ENCODE peak calls at places on chromosomes 13 and 19, in nine cellular contexts. One of them, this sample, is unnamed.
A peak's percentile ranks its signal among the peaks of the same experiment; 100 is the strongest.

GRCh38 chr19:58088521-58089052 is 9.4 kb downstream of the ZSCAN18 start:
- DNase-seq in cardiac muscle cell: no peak
- DNase-seq in effector memory CD4-positive, alpha-beta T cell: no peak
- DNase-seq in IMR-90: no peak
- DNase-seq in body of pancreas: no peak
- DNase-seq in neural progenitor cell: no peak
- DNase-seq in mesendoderm: no peak
- DNase-seq in A549: no peak
- DNase-seq in esophagus squamous epithelium: no peak
- DNase-seq in this sample: no peak

GRCh38 chr13:106446011-106446410 is 89.5 kb downstream of the EFNB2 start:
- DNase-seq in mesendoderm: no peak
- DNase-seq in neural progenitor cell: peak; percentile 30
- DNase-seq in effector memory CD4-positive, alpha-beta T cell: no peak
- DNase-seq in esophagus squamous epithelium: no peak
- DNase-seq in cardiac muscle cell: no peak
- DNase-seq in body of pancreas: no peak
- DNase-seq in A549: no peak
- DNase-seq in IMR-90: peak; percentile 65
- DNase-seq in this sample: no peak

GRCh38 chr13:106133025-106133424 is 402.4 kb downstream of the EFNB2 start:
- DNase-seq in A549: no peak
- DNase-seq in mesendoderm: no peak
- DNase-seq in cardiac muscle cell: no peak
- DNase-seq in neural progenitor cell: no peak
- DNase-seq in IMR-90: peak; percentile 81
- DNase-seq in esophagus squamous epithelium: no peak
- DNase-seq in effector memory CD4-positive, alpha-beta T cell: no peak
- DNase-seq in body of pancreas: no peak
- DNase-seq in this sample: no peak

GRCh38 chr19:45539460-45539859 is 32.2 kb downstream of the VASP start:
- DNase-seq in mesendoderm: no peak
- DNase-seq in cardiac muscle cell: no peak
- DNase-seq in A549: no peak
- DNase-seq in esophagus squamous epithelium: no peak
- DNase-seq in IMR-90: no peak
- DNase-seq in effector memory CD4-positive, alpha-beta T cell: no peak
- DNase-seq in neural progenitor cell: no peak
- DNase-seq in body of pancreas: no peak
- DNase-seq in this sample: no peak

GRCh38 chr13:93248627-93249047 is 22.0 kb downstream of the GPC6 start:
- DNase-seq in A549: no peak
- DNase-seq in neural progenitor cell: peak; percentile 73
- DNase-seq in mesendoderm: peak; percentile 90
- DNase-seq in IMR-90: peak; percentile 35
- DNase-seq in effector memory CD4-positive, alpha-beta T cell: no peak
- DNase-seq in body of pancreas: peak; percentile 85
- DNase-seq in esophagus squamous epithelium: no peak
- DNase-seq in cardiac muscle cell: peak; percentile 71
- DNase-seq in this sample: no peak

GRCh38 chr13:46647514-46648065 is 94.6 kb downstream of the LRCH1 start:
- DNase-seq in A549: no peak
- DNase-seq in neural progenitor cell: no peak
- DNase-seq in IMR-90: no peak
- DNase-seq in body of pancreas: no peak
- DNase-seq in cardiac muscle cell: no peak
- DNase-seq in esophagus squamous epithelium: no peak
- DNase-seq in mesendoderm: no peak
- DNase-seq in effector memory CD4-positive, alpha-beta T cell: no peak
- DNase-seq in this sample: no peak

GRCh38 chr13:113209880-113210421 is 538 bp downstream of the CUL4A start:
- DNase-seq in IMR-90: peak; percentile 55
- DNase-seq in A549: no peak
- DNase-seq in cardiac muscle cell: peak; percentile 60
- DNase-seq in body of pancreas: peak; percentile 72
- DNase-seq in effector memory CD4-positive, alpha-beta T cell: peak; percentile 78
- DNase-seq in neural progenitor cell: peak; percentile 62
- DNase-seq in mesendoderm: peak; percentile 83
- DNase-seq in esophagus squamous epithelium: no peak
- DNase-seq in this sample: peak; percentile 36

GRCh38 chr19:44808463-44809371 is at the start of gene BCAM:
- DNase-seq in A549: peak; percentile 93
- DNase-seq in effector memory CD4-positive, alpha-beta T cell: no peak
- DNase-seq in IMR-90: peak; percentile 54
- DNase-seq in neural progenitor cell: peak; percentile 91
- DNase-seq in esophagus squamous epithelium: no peak
- DNase-seq in cardiac muscle cell: peak; percentile 93
- DNase-seq in body of pancreas: peak; percentile 92
- DNase-seq in mesendoderm: peak; percentile 56
- DNase-seq in this sample: peak; percentile 8

GRCh38 chr13:61144301-61144700 is 271.3 kb downstream of the PCDH20 start:
- DNase-seq in esophagus squamous epithelium: no peak
- DNase-seq in mesendoderm: no peak
- DNase-seq in neural progenitor cell: no peak
- DNase-seq in effector memory CD4-positive, alpha-beta T cell: no peak
- DNase-seq in cardiac muscle cell: no peak
- DNase-seq in A549: no peak
- DNase-seq in IMR-90: no peak
- DNase-seq in body of pancreas: no peak
- DNase-seq in this sample: no peak

GRCh38 chr13:36815069-36815468 is 4.0 kb upstream of the RFXAP start:
- DNase-seq in body of pancreas: no peak
- DNase-seq in effector memory CD4-positive, alpha-beta T cell: no peak
- DNase-seq in mesendoderm: peak; percentile 46
- DNase-seq in cardiac muscle cell: no peak
- DNase-seq in A549: no peak
- DNase-seq in neural progenitor cell: no peak
- DNase-seq in IMR-90: no peak
- DNase-seq in esophagus squamous epithelium: no peak
- DNase-seq in this sample: no peak

GRCh38 chr13:99012539-99012938 is 34.7 kb upstream of the DOCK9 start:
- DNase-seq in cardiac muscle cell: no peak
- DNase-seq in IMR-90: no peak
- DNase-seq in mesendoderm: no peak
- DNase-seq in A549: no peak
- DNase-seq in esophagus squamous epithelium: no peak
- DNase-seq in neural progenitor cell: no peak
- DNase-seq in body of pancreas: no peak
- DNase-seq in effector memory CD4-positive, alpha-beta T cell: no peak
- DNase-seq in this sample: no peak

GRCh38 chr19:41937976-41938375 is 9.7 kb upstream of the ERFL start:
- DNase-seq in body of pancreas: no peak
- DNase-seq in cardiac muscle cell: no peak
- DNase-seq in esophagus squamous epithelium: no peak
- DNase-seq in effector memory CD4-positive, alpha-beta T cell: no peak
- DNase-seq in IMR-90: no peak
- DNase-seq in neural progenitor cell: no peak
- DNase-seq in mesendoderm: no peak
- DNase-seq in A549: no peak
- DNase-seq in this sample: no peak

GRCh38 chr19:44356383-44357111 is at the start of gene ZNF112:
- DNase-seq in IMR-90: peak; percentile 91
- DNase-seq in neural progenitor cell: peak; percentile 94
- DNase-seq in A549: peak; percentile 62
- DNase-seq in body of pancreas: peak; percentile 94
- DNase-seq in mesendoderm: peak; percentile 97
- DNase-seq in esophagus squamous epithelium: no peak
- DNase-seq in cardiac muscle cell: peak; percentile 93
- DNase-seq in effector memory CD4-positive, alpha-beta T cell: no peak
- DNase-seq in this sample: peak; percentile 89

GRCh38 chr13:44818428-44818827 is 170.8 kb downstream of the NUFIP1 start:
- DNase-seq in IMR-90: peak; percentile 43
- DNase-seq in mesendoderm: peak; percentile 93
- DNase-seq in A549: no peak
- DNase-seq in cardiac muscle cell: peak; percentile 20
- DNase-seq in esophagus squamous epithelium: no peak
- DNase-seq in neural progenitor cell: peak; percentile 81
- DNase-seq in body of pancreas: peak; percentile 23
- DNase-seq in effector memory CD4-positive, alpha-beta T cell: no peak
- DNase-seq in this sample: no peak

GRCh38 chr13:109818136-109818535 is 31.8 kb upstream of the IRS2 start:
- DNase-seq in A549: no peak
- DNase-seq in effector memory CD4-positive, alpha-beta T cell: no peak
- DNase-seq in esophagus squamous epithelium: no peak
- DNase-seq in IMR-90: no peak
- DNase-seq in cardiac muscle cell: no peak
- DNase-seq in mesendoderm: no peak
- DNase-seq in neural progenitor cell: no peak
- DNase-seq in body of pancreas: no peak
- DNase-seq in this sample: no peak

GRCh38 chr19:55340144-55340783 is 588 bp downstream of the KMT5C start:
- DNase-seq in body of pancreas: peak; percentile 28
- DNase-seq in cardiac muscle cell: peak; percentile 12
- DNase-seq in neural progenitor cell: no peak
- DNase-seq in effector memory CD4-positive, alpha-beta T cell: no peak
- DNase-seq in IMR-90: no peak
- DNase-seq in A549: no peak
- DNase-seq in mesendoderm: peak; percentile 45
- DNase-seq in esophagus squamous epithelium: no peak
- DNase-seq in this sample: no peak

GRCh38 chr13:99086149-99086868 is 108.4 kb upstream of the DOCK9 start:
- DNase-seq in body of pancreas: peak; percentile 67
- DNase-seq in esophagus squamous epithelium: no peak
- DNase-seq in IMR-90: peak; percentile 47
- DNase-seq in A549: peak; percentile 42
- DNase-seq in mesendoderm: peak; percentile 48
- DNase-seq in effector memory CD4-positive, alpha-beta T cell: peak; percentile 60
- DNase-seq in cardiac muscle cell: peak; percentile 77
- DNase-seq in neural progenitor cell: peak; percentile 87
- DNase-seq in this sample: peak; percentile 81

GRCh38 chr13:103157434-103158145 is 91.4 kb upstream of the SLC10A2 start:
- DNase-seq in cardiac muscle cell: no peak
- DNase-seq in IMR-90: no peak
- DNase-seq in esophagus squamous epithelium: no peak
- DNase-seq in mesendoderm: no peak
- DNase-seq in neural progenitor cell: no peak
- DNase-seq in body of pancreas: no peak
- DNase-seq in A549: no peak
- DNase-seq in effector memory CD4-positive, alpha-beta T cell: no peak
- DNase-seq in this sample: no peak

GRCh38 chr13:103156346-103156998 is 90.3 kb upstream of the SLC10A2 start:
- DNase-seq in esophagus squamous epithelium: no peak
- DNase-seq in neural progenitor cell: no peak
- DNase-seq in IMR-90: no peak
- DNase-seq in effector memory CD4-positive, alpha-beta T cell: no peak
- DNase-seq in body of pancreas: no peak
- DNase-seq in cardiac muscle cell: no peak
- DNase-seq in A549: no peak
- DNase-seq in mesendoderm: no peak
- DNase-seq in this sample: no peak

GRCh38 chr13:103161476-103161875 is 95.3 kb upstream of the SLC10A2 start:
- DNase-seq in esophagus squamous epithelium: no peak
- DNase-seq in effector memory CD4-positive, alpha-beta T cell: no peak
- DNase-seq in mesendoderm: no peak
- DNase-seq in A549: no peak
- DNase-seq in cardiac muscle cell: no peak
- DNase-seq in IMR-90: no peak
- DNase-seq in neural progenitor cell: no peak
- DNase-seq in body of pancreas: no peak
- DNase-seq in this sample: no peak

GRCh38 chr13:103157034-103157433 is 90.8 kb upstream of the SLC10A2 start:
- DNase-seq in neural progenitor cell: no peak
- DNase-seq in IMR-90: no peak
- DNase-seq in body of pancreas: no peak
- DNase-seq in A549: no peak
- DNase-seq in cardiac muscle cell: no peak
- DNase-seq in effector memory CD4-positive, alpha-beta T cell: no peak
- DNase-seq in mesendoderm: no peak
- DNase-seq in esophagus squamous epithelium: no peak
- DNase-seq in this sample: no peak
- H3K27ac ChIP-seq in neural progenitor cell: no peak overlapping the region
- H3K27ac ChIP-seq in IMR-90: no peak overlapping the region
- H3K27ac ChIP-seq in body of pancreas: no peak overlapping the region
- H3K27ac ChIP-seq in A549: no peak overlapping the region
- H3K27ac ChIP-seq in cardiac muscle cell: no peak overlapping the region
- H3K27ac ChIP-seq in effector memory CD4-positive, alpha-beta T cell: no peak overlapping the region
- H3K27ac ChIP-seq in mesendoderm: no peak overlapping the region
- H3K27ac ChIP-seq in esophagus squamous epithelium: no peak overlapping the region
- H3K27ac ChIP-seq in this sample: no peak overlapping the region

GRCh38 chr19:2575734-2576481 is 100.0 kb downstream of the GADD45B start:
- DNase-seq in A549: no peak
- DNase-seq in body of pancreas: peak; percentile 48
- DNase-seq in neural progenitor cell: no peak
- DNase-seq in mesendoderm: no peak
- DNase-seq in cardiac muscle cell: no peak
- DNase-seq in IMR-90: peak; percentile 69
- DNase-seq in esophagus squamous epithelium: no peak
- DNase-seq in effector memory CD4-positive, alpha-beta T cell: no peak
- DNase-seq in this sample: no peak
- H3K27ac ChIP-seq in A549: peak overlapping the region; percentile 96
- H3K27ac ChIP-seq in body of pancreas: no peak overlapping the region
- H3K27ac ChIP-seq in neural progenitor cell: no peak overlapping the region
- H3K27ac ChIP-seq in mesendoderm: no peak overlapping the region
- H3K27ac ChIP-seq in cardiac muscle cell: no peak overlapping the region
- H3K27ac ChIP-seq in IMR-90: peak overlapping the region; percentile 30
- H3K27ac ChIP-seq in esophagus squamous epithelium: no peak overlapping the region
- H3K27ac ChIP-seq in effector memory CD4-positive, alpha-beta T cell: no peak overlapping the region
- H3K27ac ChIP-seq in this sample: no peak overlapping the region

DNA sequence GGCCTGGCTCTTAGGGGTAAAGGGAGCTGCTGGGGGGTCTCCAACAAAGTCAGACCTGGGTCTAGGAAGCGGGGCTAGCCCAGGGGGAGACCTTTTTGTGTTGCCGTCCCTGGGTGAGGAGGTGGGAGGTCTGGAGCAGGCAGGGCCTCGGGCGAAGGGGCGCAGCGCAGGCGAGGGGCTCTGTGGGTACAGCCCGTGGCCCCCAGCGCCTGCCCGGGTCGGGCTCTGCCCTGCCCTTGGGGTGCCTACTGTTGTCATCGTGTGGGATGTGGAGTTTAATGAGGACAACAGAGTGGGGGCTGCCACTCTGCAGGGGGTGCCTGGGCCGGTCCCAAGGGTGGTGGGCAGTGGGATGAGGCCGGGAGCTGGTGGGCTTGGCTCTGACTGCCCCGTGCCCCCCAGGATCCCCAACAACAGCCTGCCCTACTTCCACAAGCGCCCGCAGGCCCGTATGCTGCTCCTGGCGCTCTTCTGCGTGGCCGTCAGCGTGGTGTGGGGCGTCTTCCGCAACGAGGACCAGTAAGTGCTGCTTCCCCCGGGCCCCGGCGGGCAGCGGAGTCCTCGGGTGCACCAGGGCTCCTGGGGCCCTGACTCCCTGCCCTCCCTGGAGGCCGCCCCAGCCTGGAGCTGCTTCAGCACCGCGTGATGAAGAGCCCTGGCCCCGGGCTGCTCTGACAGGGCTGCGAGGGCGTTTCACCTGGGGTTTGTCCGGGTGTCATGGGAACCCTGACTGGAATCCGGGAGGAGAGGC is 12.2 kb downstream of the SPPL2B start:
- DNase-seq in IMR-90: no peak
- DNase-seq in A549: no peak
- DNase-seq in cardiac muscle cell: no peak
- DNase-seq in mesendoderm: no peak
- DNase-seq in esophagus squamous epithelium: no peak
- DNase-seq in effector memory CD4-positive, alpha-beta T cell: no peak
- DNase-seq in neural progenitor cell: no peak
- DNase-seq in body of pancreas: no peak
- DNase-seq in this sample: no peak
- H3K27ac ChIP-seq in IMR-90: no peak overlapping the region
- H3K27ac ChIP-seq in A549: no peak overlapping the region
- H3K27ac ChIP-seq in cardiac muscle cell: no peak overlapping the region
- H3K27ac ChIP-seq in mesendoderm: no peak overlapping the region
- H3K27ac ChIP-seq in esophagus squamous epithelium: no peak overlapping the region
- H3K27ac ChIP-seq in effector memory CD4-positive, alpha-beta T cell: no peak overlapping the region
- H3K27ac ChIP-seq in neural progenitor cell: no peak overlapping the region
- H3K27ac ChIP-seq in body of pancreas: no peak overlapping the region
- H3K27ac ChIP-seq in this sample: no peak overlapping the region

GRCh38 chr19:35268546-35269424 is at the start of gene USF2:
- DNase-seq in cardiac muscle cell: peak; percentile 86
- DNase-seq in effector memory CD4-positive, alpha-beta T cell: peak; percentile 39
- DNase-seq in esophagus squamous epithelium: no peak
- DNase-seq in body of pancreas: peak; percentile 84
- DNase-seq in neural progenitor cell: peak; percentile 89
- DNase-seq in A549: peak; percentile 97
- DNase-seq in IMR-90: peak; percentile 61
- DNase-seq in mesendoderm: peak; percentile 81
- DNase-seq in this sample: peak; percentile 52
- H3K27ac ChIP-seq in cardiac muscle cell: peak within 1 kb of the TSS; percentile 96
- H3K27ac ChIP-seq in effector memory CD4-positive, alpha-beta T cell: peak within 1 kb of the TSS; percentile 80
- H3K27ac ChIP-seq in esophagus squamous epithelium: peak within 1 kb of the TSS; percentile 95
- H3K27ac ChIP-seq in body of pancreas: peak within 1 kb of the TSS; percentile 92
- H3K27ac ChIP-seq in neural progenitor cell: peak within 1 kb of the TSS; percentile 84
- H3K27ac ChIP-seq in A549: peak within 1 kb of the TSS; percentile 97
- H3K27ac ChIP-seq in IMR-90: peak within 1 kb of the TSS; percentile 95
- H3K27ac ChIP-seq in mesendoderm: peak within 1 kb of the TSS; percentile 95
- H3K27ac ChIP-seq in this sample: peak within 1 kb of the TSS; percentile 95

This sample was measured in substantia nigra.